ENCODE peak calls at places on chromosomes 6 and 20, in eight cellular contexts. V is sciatic nerve; N is head of caudate nucleus; Y is posterior vena cava; W is fibroblast of lung; E is NCI-H1092; L is activated naive CD8-positive, alpha-beta T cell treated with anti-CD3 and anti-CD28 coated beads, Interleukin-2, amount 50 U/mL, for 24 hours; G is sigmoid colon. M is an unnamed sample.

GRCh38 chr20:59744756-59745155 is 140.4 kb downstream of the PHACTR3 start:
- DNase-seq in V (no peak), N (no peak), Y (peak; percentile 36), W (no peak), E (no peak), L (no peak), G (no peak), M (no peak)

GRCh38 chr6:34145161-34146020 is 496 bp downstream of the GRM4 start:
- DNase-seq in V (no peak), N (peak; percentile 28), Y (peak; percentile 79), W (peak; percentile 66), E (peak; percentile 41), L (peak; percentile 29), G (peak; percentile 56), M (peak; percentile 24)

GRCh38 chr20:61430228-61430624 is 178.2 kb downstream of the CDH4 start:
- DNase-seq in V (no peak), N (peak; percentile 5), Y (peak; percentile 71), W (no peak), E (no peak), L (no peak), G (no peak), M (no peak)

GRCh38 chr20:48139262-48140041 is 354.2 kb upstream of the SULF2 start:
- DNase-seq in V (no peak), N (no peak), Y (no peak), W (peak; percentile 91), E (no peak), L (no peak), G (no peak), M (no peak)

GRCh38 chr20:58959652-58960051 is 21.4 kb upstream of the NELFCD start:
- DNase-seq in V (no peak), N (no peak), Y (peak; percentile 15), W (no peak), E (no peak), L (no peak), G (no peak), M (no peak)

GRCh38 chr20:35661013-35661412 is 3.7 kb downstream of the CPNE1 start:
- DNase-seq in V (no peak), N (no peak), Y (no peak), W (peak; percentile 59), E (no peak), L (no peak), G (no peak), M (no peak)

GRCh38 chr20:25058051-25058796 is at the start of gene ACSS1:
- DNase-seq in V (peak; percentile 80), N (peak; percentile 82), Y (peak; percentile 83), W (peak; percentile 27), E (no peak), L (peak; percentile 66), G (peak; percentile 88), M (peak; percentile 82)

GRCh38 chr6:2596222-2596621 is 154.5 kb downstream of the MYLK4 start:
- DNase-seq in V (no peak), N (no peak), Y (no peak), W (no peak), E (no peak), L (no peak), G (no peak), M (no peak)

GRCh38 chr20:18188446-18188845 is 50.8 kb downstream of the KAT14 start:
- DNase-seq in V (no peak), N (no peak), Y (no peak), W (peak; percentile 31), E (no peak), L (no peak), G (no peak), M (no peak)

GRCh38 chr6:39980839-39981580 is 46.7 kb upstream of the MOCS1 start:
- DNase-seq in V (no peak), N (peak; percentile 33), Y (no peak), W (peak; percentile 31), E (peak; percentile 17), L (peak; percentile 1), G (no peak), M (peak; percentile 11)

GRCh38 chr6:163263998-163264661 is 150.4 kb upstream of the QKI start:
- DNase-seq in V (no peak), N (peak; percentile 86), Y (no peak), W (no peak), E (no peak), L (no peak), G (no peak), M (no peak)

GRCh38 chr6:132414761-132415160 is 13.5 kb upstream of the MOXD1 start:
- DNase-seq in V (no peak), N (no peak), Y (no peak), W (no peak), E (no peak), L (no peak), G (no peak), M (no peak)

GRCh38 chr20:21125072-21125848 is 622 bp upstream of the KIZ start:
- DNase-seq in V (peak; percentile 63), N (peak; percentile 63), Y (no peak), W (peak; percentile 43), E (peak; percentile 44), L (no peak), G (peak; percentile 78), M (no peak)

GRCh38 chr20:51497542-51498467 is 44.7 kb downstream of the NFATC2 start:
- DNase-seq in V (peak; percentile 67), N (no peak), Y (no peak), W (peak; percentile 60), E (no peak), L (peak; percentile 64), G (no peak), M (peak; percentile 61)

M was measured in germinal center.